ENCODE peak calls at places on chromosomes 16 and 17, in four cellular contexts. S is A549, V is IMR-90, C is omental fat pad. N is an unnamed sample.

GRCh38 chr17:2655526-2655925 is 56.0 kb downstream of the CLUH start:
- DNase-seq in S (no peak), V (no peak), C (no peak), N (no peak)

GRCh38 chr16:64893386-64893785 is 228.5 kb downstream of the CDH11 start:
- DNase-seq in S (no peak), V (peak; percentile 21), C (no peak), N (no peak)

GRCh38 chr16:50463581-50464324 is 84.4 kb upstream of the NKD1 start:
- DNase-seq in S (no peak), V (no peak), C (no peak), N (no peak)

GRCh38 chr16:79677799-79678525 is 77.4 kb upstream of the MAF start:
- DNase-seq in S (no peak), V (no peak), C (no peak), N (no peak)

GRCh38 chr16:27640277-27640600 is 90.3 kb downstream of the KATNIP start:
- DNase-seq in S (no peak), V (no peak), C (no peak), N (no peak)

GRCh38 chr17:75767881-75768280 is 2.9 kb upstream of the GALK1 start:
- DNase-seq in S (no peak), V (no peak), C (no peak), N (no peak)

GRCh38 chr17:78780335-78780734 is 1.7 kb downstream of the CYTH1 start:
- DNase-seq in S (no peak), V (no peak), C (no peak), N (no peak)

GRCh38 chr16:77555781-77556180 is 120.9 kb upstream of the ADAMTS18 start:
- DNase-seq in S (no peak), V (no peak), C (no peak), N (no peak)

GRCh38 chr16:57446530-57447141 is 549 bp downstream of the CIAPIN1 start:
- DNase-seq in S (peak; percentile 29), V (peak; percentile 4), C (no peak), N (peak; percentile 73)

GRCh38 chr17:42674755-42675347 is 1.9 kb downstream of the PLEKHH3 start:
- DNase-seq in S (no peak), V (no peak), C (no peak), N (no peak)

GRCh38 chr16:22336581-22336980 is 37.8 kb downstream of the CDR2 start:
- DNase-seq in S (no peak), V (no peak), C (no peak), N (no peak)

GRCh38 chr16:49921791-49922456 is 66.0 kb upstream of the ZNF423 start:
- DNase-seq in S (peak; percentile 66), V (peak; percentile 17), C (peak; percentile 27), N (peak; percentile 79)

GRCh38 chr17:10687497-10687896 is 9.8 kb downstream of the SCO1 start:
- DNase-seq in S (no peak), V (no peak), C (no peak), N (no peak)

GRCh38 chr16:50323335-50324011 is 45.3 kb downstream of the BRD7 start:
- DNase-seq in S (peak; percentile 69), V (peak; percentile 56), C (no peak), N (no peak)

GRCh38 chr17:68591583-68591982 is 9.6 kb downstream of the FAM20A start:
- DNase-seq in S (no peak), V (no peak), C (no peak), N (no peak)

GRCh38 chr17:72122002-72122310 is 1.1 kb downstream of the SOX9 start:
- DNase-seq in S (no peak), V (peak; percentile 58), C (no peak), N (no peak)

GRCh38 chr16:23330583-23331249 is 28.6 kb downstream of the SCNN1B start:
- DNase-seq in S (peak; percentile 48), V (no peak), C (no peak), N (no peak)

GRCh38 chr17:27471321-27472269 is 15.3 kb downstream of the KSR1 start:
- DNase-seq in S (peak; percentile 35), V (peak; percentile 41), C (no peak), N (no peak)

GRCh38 chr17:62073993-62074392 is 8.9 kb upstream of the MED13 start:
- DNase-seq in S (no peak), V (no peak), C (no peak), N (no peak)

GRCh38 chr17:3843935-3844516 is 2.0 kb downstream of the NCBP3 start:
- DNase-seq in S (peak; percentile 78), V (no peak), C (no peak), N (no peak)

GRCh38 chr17:57110579-57111367 is 25.7 kb downstream of the AKAP1 start:
- DNase-seq in S (no peak), V (peak; percentile 3), C (no peak), N (no peak)

GRCh38 chr16:14628806-14629611 is 1.1 kb downstream of the PARN start:
- DNase-seq in S (no peak), V (no peak), C (no peak), N (no peak)

GRCh38 chr17:1232786-1233185 is 37.5 kb upstream of the BHLHA9 start:
- DNase-seq in S (peak; percentile 75), V (peak; percentile 82), C (no peak), N (no peak)

GRCh38 chr17:63249256-63250006 is 196.7 kb downstream of the CYB561 start:
- DNase-seq in S (no peak), V (peak; percentile 42), C (no peak), N (no peak)

GRCh38 chr17:44921122-44921882 is 6.0 kb upstream of the GFAP start:
- DNase-seq in S (no peak), V (no peak), C (no peak), N (no peak)

GRCh38 chr17:48642059-48642842 is 16.1 kb upstream of the HOXB9 start:
- DNase-seq in S (peak; percentile 81), V (no peak), C (no peak), N (no peak)
- TF ChIP-seq CTCF in S (peak; percentile 24), V (no peak), C (no peak), N (no peak)

GRCh38 chr16:70749006-70749678 is 51.8 kb downstream of the VAC14 start:
- DNase-seq in S (no peak), V (no peak), C (no peak), N (no peak)

GRCh38 chr16:70749681-70750601 is 51.0 kb downstream of the VAC14 start:
- DNase-seq in S (no peak), V (no peak), C (no peak), N (no peak)

GRCh38 chr16:70752381-70752780 is 48.6 kb downstream of the VAC14 start:
- DNase-seq in S (no peak), V (no peak), C (no peak), N (no peak)

GRCh38 chr16:70751593-70751992 is 49.4 kb downstream of the VAC14 start:
- DNase-seq in S (no peak), V (no peak), C (no peak), N (no peak)

DNA sequence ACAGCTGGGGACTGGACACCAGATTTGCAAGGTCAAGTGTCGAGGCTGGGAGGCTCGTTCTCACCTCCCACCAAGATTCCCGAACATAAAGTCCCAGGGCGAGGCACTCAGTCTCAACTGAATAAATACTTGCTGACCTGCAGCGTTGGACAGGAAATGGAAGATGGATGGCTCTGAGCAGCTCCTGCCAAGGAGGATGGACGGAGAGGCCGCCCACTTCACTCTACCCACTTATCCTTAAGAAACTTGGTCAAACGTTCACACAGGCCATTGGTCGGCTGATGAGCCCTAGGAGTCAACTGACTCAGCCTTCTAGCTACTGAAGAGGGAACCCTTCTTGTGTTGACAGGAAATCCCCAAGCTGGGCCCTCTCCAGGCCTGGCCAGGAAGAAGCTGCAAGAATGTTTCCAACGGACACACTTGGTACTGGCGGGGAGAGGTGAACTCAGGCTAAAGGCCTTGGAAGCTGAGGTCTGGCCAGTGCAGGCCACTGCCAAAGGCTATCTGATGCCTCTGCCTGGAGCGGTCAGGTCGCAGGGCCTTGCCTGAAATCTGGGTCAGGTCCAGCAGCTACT is 50.0 kb downstream of the VAC14 start:
- DNase-seq in S (peak; percentile 66), V (peak; percentile 99), C (peak; percentile 39), N (no peak)
- TF ChIP-seq CTCF in S (no peak), V (peak; percentile 9), C (no peak), N (no peak)

GRCh38 chr17:49035470-49036269 is 38.5 kb downstream of the IGF2BP1 start:
- DNase-seq in S (peak; percentile 67), V (peak; percentile 17), C (peak; percentile 46), N (no peak)

GRCh38 chr17:49036270-49036626 is 39.1 kb downstream of the IGF2BP1 start:
- DNase-seq in S (no peak), V (no peak), C (no peak), N (no peak)

GRCh38 chr17:49029841-49030240 is 32.7 kb downstream of the IGF2BP1 start:
- DNase-seq in S (no peak), V (no peak), C (no peak), N (no peak)

GRCh38 chr17:49028271-49028670 is 31.1 kb downstream of the IGF2BP1 start:
- DNase-seq in S (no peak), V (no peak), C (no peak), N (no peak)

DNA sequence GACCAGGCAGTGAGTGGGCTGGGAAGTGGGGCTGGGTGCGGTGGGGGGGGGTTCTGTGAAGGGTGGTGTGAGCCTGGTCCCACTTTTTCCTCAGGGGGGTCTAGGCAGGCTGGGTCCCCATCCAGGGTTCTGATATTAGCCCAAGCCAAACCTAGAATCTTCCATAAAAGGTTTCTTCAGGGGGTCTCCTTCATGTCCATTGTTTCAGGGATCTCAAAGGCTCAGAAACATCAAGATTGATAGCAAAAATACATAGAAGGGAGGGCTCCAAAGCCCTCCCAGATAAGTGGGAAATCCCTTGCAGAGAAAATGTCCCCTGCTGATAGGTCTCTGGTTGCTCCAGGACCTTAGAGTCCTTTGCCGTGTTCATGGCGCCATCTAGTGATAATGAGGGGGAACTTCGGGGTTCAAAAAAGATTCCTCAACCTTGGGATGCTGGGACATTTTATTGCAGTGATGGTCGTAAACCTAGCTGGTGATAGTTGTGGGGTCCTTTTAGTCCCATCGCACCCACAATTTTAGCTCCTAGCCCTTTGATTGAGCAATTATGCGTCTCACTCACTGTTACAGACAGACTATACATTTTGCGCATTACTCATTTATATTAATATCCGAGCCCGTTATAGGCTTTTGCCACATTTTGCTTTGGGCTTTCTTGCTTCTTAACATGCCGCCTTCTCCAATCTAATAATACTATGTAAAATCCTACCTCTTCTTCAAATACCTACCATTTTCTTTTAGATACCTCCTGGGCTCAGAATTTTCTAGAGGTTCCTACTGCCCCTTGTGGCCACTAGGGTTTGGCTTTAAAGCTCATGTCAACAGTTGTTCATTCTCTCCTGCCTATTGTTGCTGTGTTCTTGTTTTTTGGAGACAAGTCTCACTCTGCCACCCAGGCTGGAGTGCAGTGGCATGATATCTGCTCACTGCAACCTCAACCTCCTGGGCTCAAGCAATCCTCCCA is 35.1 kb downstream of the IGF2BP1 start:
- DNase-seq in S (peak; percentile 87), V (peak; percentile 81), C (no peak), N (no peak)
- TF ChIP-seq CTCF in S (peak; percentile 98), V (peak; percentile 97), C (no peak), N (peak; percentile 85)

GRCh38 chr16:67399218-67399733 is 6.0 kb upstream of the TPPP3 start:
- DNase-seq in S (peak; percentile 37), V (no peak), C (no peak), N (no peak)
- TF ChIP-seq CTCF in S (peak; percentile 62), V (peak; percentile 61), C (no peak), N (peak; percentile 87)

DNA sequence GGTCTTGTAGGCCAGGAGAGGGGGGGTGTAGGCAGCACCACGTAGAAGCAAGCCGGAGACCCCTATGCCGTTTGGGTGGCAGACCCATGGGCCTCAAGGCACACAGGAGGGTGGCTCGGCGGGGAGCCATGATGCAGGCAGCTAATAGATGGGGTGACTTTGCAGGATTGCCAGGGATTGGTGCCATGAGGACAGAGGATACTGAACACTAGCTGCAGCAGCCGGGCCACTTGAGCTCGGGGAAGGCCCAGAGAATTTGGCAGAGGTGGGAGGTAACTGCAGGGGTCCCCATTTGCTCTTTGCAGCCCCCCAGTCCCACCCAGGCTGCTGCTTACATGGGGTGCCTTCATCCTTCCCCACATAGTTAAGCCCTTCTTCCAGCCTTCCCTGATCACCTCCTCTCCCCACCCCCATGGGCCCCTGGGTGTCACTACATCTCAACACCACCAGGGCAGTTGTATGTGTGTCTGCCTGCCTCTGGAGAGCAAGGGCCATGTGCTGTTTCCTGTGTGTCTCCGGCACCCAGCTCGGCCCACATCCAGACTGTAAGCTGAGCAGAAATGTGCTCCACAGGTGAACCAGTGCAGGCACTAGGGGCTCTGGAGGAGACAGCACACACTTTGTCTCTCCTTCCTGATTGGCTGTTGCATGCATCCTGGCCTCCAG is 52.1 kb downstream of the SREBF1 start:
- DNase-seq in S (peak; percentile 71), V (no peak), C (no peak), N (no peak)
- TF ChIP-seq CTCF in S (no peak), V (peak; percentile 30), C (no peak), N (peak; percentile 59)

N was measured in type B pancreatic cell.